ENCODE peak calls at places on chromosomes 7 and 10, in six cellular contexts. S is lower lobe of right lung; D is B cell; K is posterior vena cava; E is fibroblast of lung; V is stimulated activated CD4-positive, alpha-beta T cell treated with anti-CD3 and anti-CD28 coated beads, Interleukin-12 subunit alpha, Interleukin-12 subunit beta, amount 100 ng/mL, for 4 hours. X is an unnamed sample.
A peak's percentile ranks its signal among the peaks of the same experiment; 100 is the strongest.

GRCh38 chr10:94286898-94287297 is 75.8 kb downstream of the NOC3L start:
- DNase-seq in S (no peak), K (no peak), E (peak; percentile 46), V (no peak), D (no peak), X (no peak)

GRCh38 chr7:27098493-27099223 is 2.9 kb upstream of the HOXA1 start:
- DNase-seq in E (peak; percentile 69), V (no peak), K (peak; percentile 83), D (no peak), S (no peak), X (no peak)

GRCh38 chr7:82054544-82054943 is 284.7 kb upstream of the HGF start:
- DNase-seq in D (no peak), K (no peak), V (no peak), S (no peak), E (no peak), X (no peak)

GRCh38 chr7:132656846-132657776 is 80.8 kb upstream of the PLXNA4 start:
- DNase-seq in E (no peak), D (no peak), V (no peak), S (no peak), K (no peak), X (no peak)

GRCh38 chr7:93894426-93894825 is 3.9 kb upstream of the TFPI2 start:
- DNase-seq in V (no peak), S (no peak), E (peak; percentile 37), K (no peak), D (no peak), X (no peak)

GRCh38 chr10:30639946-30640786 is 10.6 kb upstream of the LYZL2 start:
- DNase-seq in K (no peak), V (no peak), D (peak; percentile 68), S (no peak), E (peak; percentile 58), X (no peak)

GRCh38 chr10:124389613-124390361 is 28.9 kb downstream of the OAT start:
- DNase-seq in K (peak; percentile 75), V (no peak), S (no peak), E (no peak), D (no peak), X (no peak)

GRCh38 chr10:109875151-109875568 is 48.2 kb downstream of the XPNPEP1 start:
- DNase-seq in D (no peak), S (no peak), V (no peak), E (no peak), K (no peak), X (peak; percentile 20)

GRCh38 chr10:42990721-42991441 is 86.0 kb upstream of the RET start:
- DNase-seq in S (peak; percentile 35), V (no peak), E (no peak), D (no peak), K (peak; percentile 55), X (no peak)

GRCh38 chr7:42227931-42228591 is 8.9 kb downstream of the GLI3 start:
- DNase-seq in E (peak; percentile 64), K (peak; percentile 86), S (no peak), V (no peak), D (no peak), X (no peak)

GRCh38 chr7:41107330-41107937 is 595.5 kb downstream of the INHBA start:
- DNase-seq in E (peak; percentile 82), V (no peak), S (no peak), K (no peak), D (no peak), X (no peak)

GRCh38 chr10:21364196-21365114 is 161.0 kb downstream of the SKIDA1 start:
- DNase-seq in K (no peak), S (no peak), E (peak; percentile 87), V (no peak), D (no peak), X (no peak)

GRCh38 chr7:108525327-108525984 is 479 bp downstream of the PNPLA8 start:
- DNase-seq in K (no peak), E (peak; percentile 86), S (no peak), D (no peak), V (no peak), X (no peak)

GRCh38 chr7:40551685-40552576 is 417.1 kb downstream of the SUGCT start:
- DNase-seq in K (no peak), S (peak; percentile 61), D (no peak), V (no peak), E (peak; percentile 86), X (no peak)

GRCh38 chr10:26430641-26431163 is 7.4 kb upstream of the APBB1IP start:
- DNase-seq in E (no peak), D (peak; percentile 64), V (no peak), S (no peak), K (no peak), X (no peak)

GRCh38 chr7:153061913-153062528 is 302.5 kb downstream of the ACTR3B start:
- DNase-seq in E (no peak), K (no peak), V (no peak), D (no peak), S (no peak), X (no peak)

GRCh38 chr7:2169923-2170575 is 62.7 kb downstream of the MAD1L1 start:
- DNase-seq in S (no peak), E (no peak), V (no peak), D (no peak), K (no peak), X (no peak)

GRCh38 chr10:77333610-77334340 is 303.8 kb downstream of the KCNMA1 start:
- DNase-seq in S (no peak), D (no peak), K (no peak), E (peak; percentile 27), V (no peak), X (no peak)

GRCh38 chr7:30238721-30239441 is 45.5 kb upstream of the ZNRF2 start:
- DNase-seq in K (no peak), S (peak; percentile 73), E (peak; percentile 63), D (peak; percentile 36), V (no peak), X (peak; percentile 88)

GRCh38 chr7:118870187-118870586 is 645.7 kb downstream of the ANKRD7 start:
- DNase-seq in S (no peak), K (no peak), E (no peak), V (no peak), D (no peak), X (no peak)

GRCh38 chr10:102752266-102752930 is 8.7 kb downstream of the WBP1L start:
- DNase-seq in K (no peak), E (peak; percentile 96), S (no peak), D (no peak), V (no peak), X (no peak)

GRCh38 chr10:51683031-51683830 is 16.2 kb downstream of the CSTF2T start:
- DNase-seq in V (no peak), S (no peak), E (peak; percentile 2), K (no peak), D (no peak), X (no peak)